ENCODE peak calls at places on chromosomes 4 and X, in seven cellular contexts. X is A549, E is K562, Z is IMR-90, N is HepG2, Q is SK-N-SH, S is H1. W is an unnamed sample.

GRCh38 chr4:7132249-7132648 is 60.1 kb upstream of the SORCS2 start:
- DNase-seq in X (no peak), E (no peak), Z (no peak), N (no peak), Q (no peak), S (no peak), W (no peak)

GRCh38 chr4:8103991-8104390 is 54.6 kb downstream of the ABLIM2 start:
- DNase-seq in X (no peak), E (no peak), Z (no peak), N (no peak), Q (no peak), S (no peak), W (no peak)

GRCh38 chrX:129980540-129981206 is 1.8 kb upstream of the BCORL1 start:
- DNase-seq in X (no peak), E (no peak), Z (no peak), N (peak), Q (peak), S (peak), W (no peak)

GRCh38 chr4:120704529-120704928 is 218.0 kb downstream of the PRDM5 start:
- DNase-seq in X (no peak), E (no peak), Z (no peak), N (no peak), Q (no peak), S (no peak), W (no peak)

GRCh38 chr4:25861951-25862410 is 807 bp downstream of the SEL1L3 start:
- DNase-seq in X (peak), E (no peak), Z (peak), N (no peak), Q (no peak), S (peak), W (no peak)

GRCh38 chrX:3699841-3700381 is 13.5 kb downstream of the PRKX start:
- DNase-seq in X (no peak), E (no peak), Z (no peak), N (no peak), Q (no peak), S (no peak), W (peak)

GRCh38 chr4:114132830-114133229 is 153.4 kb upstream of the ARSJ start:
- DNase-seq in X (peak), E (no peak), Z (no peak), N (no peak), Q (no peak), S (no peak), W (no peak)

GRCh38 chr4:184583738-184584502 is 65.3 kb downstream of the CASP3 start:
- DNase-seq in X (no peak), E (no peak), Z (no peak), N (no peak), Q (no peak), S (no peak), W (peak)

GRCh38 chr4:105979506-105979905 is 84.2 kb downstream of the NPNT start:
- DNase-seq in X (no peak), E (no peak), Z (no peak), N (no peak), Q (no peak), S (no peak), W (no peak)

GRCh38 chrX:2609431-2610238 is 81.5 kb upstream of the CD99 start:
- DNase-seq in X (peak), E (no peak), Z (peak), N (no peak), Q (no peak), S (no peak), W (no peak)

GRCh38 chr4:104263100-104263499 is 231.6 kb downstream of the CXXC4 start:
- DNase-seq in X (no peak), E (no peak), Z (no peak), N (no peak), Q (no peak), S (no peak), W (no peak)
- TF ChIP-seq RFX5 in X (no peak), E (no peak), Z (no peak), N (no peak), Q (no peak), S (no peak), W (no peak)

GRCh38 chrX:18425199-18426003 is at the start of gene CDKL5:
- DNase-seq in X (peak), E (peak), Z (peak), N (peak), Q (peak), S (peak), W (peak)

GRCh38 chrX:18422886-18423285 is 2.5 kb upstream of the CDKL5 start:
- DNase-seq in X (no peak), E (no peak), Z (peak), N (no peak), Q (no peak), S (no peak), W (no peak)

GRCh38 chrX:18424482-18425198 is 768 bp upstream of the CDKL5 start:
- DNase-seq in X (peak), E (no peak), Z (peak), N (no peak), Q (peak), S (no peak), W (no peak)

GRCh38 chrX:18426004-18426320 is 554 bp downstream of the CDKL5 start:
- DNase-seq in X (no peak), E (no peak), Z (no peak), N (no peak), Q (no peak), S (no peak), W (no peak)

GRCh38 chrX:18422325-18422724 is 3.1 kb upstream of the CDKL5 start:
- DNase-seq in X (peak), E (no peak), Z (peak), N (no peak), Q (no peak), S (no peak), W (no peak)
- TF ChIP-seq RFX5 in X (no peak), E (no peak), Z (no peak), N (no peak), Q (no peak), S (no peak), W (no peak)

DNA sequence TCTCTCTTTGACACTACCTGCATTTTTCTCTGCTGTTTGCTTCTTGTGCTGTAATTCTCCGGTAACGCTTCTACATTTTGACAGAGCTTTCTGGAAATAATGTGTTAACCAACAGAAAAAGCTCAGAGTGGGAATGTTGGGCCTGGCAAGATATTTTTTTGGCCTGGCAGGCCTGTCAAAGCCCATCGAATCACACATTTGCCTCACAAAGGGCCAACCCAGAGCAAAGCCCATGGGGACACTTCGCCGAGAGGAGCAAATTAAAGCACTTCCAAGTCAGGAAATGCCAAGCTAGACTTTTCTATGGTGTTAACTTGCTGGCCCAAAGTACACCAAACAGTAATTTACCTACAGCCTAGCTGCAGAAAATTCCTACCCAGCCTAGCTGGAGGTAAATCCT is 288.5 kb upstream of the LDB2 start:
- DNase-seq in X (no peak), E (no peak), Z (no peak), N (no peak), Q (no peak), S (no peak), W (no peak)
- TF ChIP-seq RFX5 in X (no peak), E (no peak), Z (no peak), N (no peak), Q (no peak), S (no peak), W (no peak)

GRCh38 chr4:147378780-147379179 is 102.1 kb upstream of the EDNRA start:
- DNase-seq in X (no peak), E (no peak), Z (no peak), N (no peak), Q (no peak), S (no peak), W (no peak)
- TF ChIP-seq RFX5 in X (no peak), E (no peak), Z (no peak), N (no peak), Q (no peak), S (no peak), W (no peak)

DNA sequence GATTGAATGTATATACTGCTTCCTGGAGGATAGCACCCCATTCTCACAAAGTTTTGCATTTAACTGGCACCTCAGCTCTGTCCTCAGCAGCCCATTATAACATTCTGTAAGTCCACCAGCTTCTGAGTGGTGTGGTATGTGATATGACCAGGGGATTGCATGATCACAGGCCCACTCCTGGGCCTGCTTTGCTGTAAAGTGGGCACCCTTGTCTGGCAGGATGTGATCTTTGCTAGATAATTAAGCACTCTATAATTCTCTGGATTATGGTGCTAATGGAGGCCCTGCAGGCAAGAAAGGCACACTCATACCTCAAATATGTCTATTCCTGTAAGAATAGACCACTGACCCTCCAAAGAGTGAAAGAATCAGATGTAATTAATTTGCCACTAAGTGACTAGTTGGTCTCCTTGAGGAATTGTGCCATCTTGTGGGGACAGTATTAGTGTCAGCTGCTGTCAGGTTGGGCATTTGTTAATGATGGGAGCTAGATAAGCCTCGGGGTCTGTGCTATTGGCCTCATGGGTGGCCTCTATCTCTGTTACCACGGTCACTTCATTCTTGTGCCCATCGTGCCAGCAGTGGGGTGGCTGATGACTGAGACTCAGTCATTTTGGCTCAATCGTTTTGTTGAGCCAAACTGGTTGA is 2.2 kb upstream of the CFI start:
- DNase-seq in X (peak), E (peak), Z (peak), N (peak), Q (peak), S (no peak), W (peak)
- TF ChIP-seq RFX5 in X (no peak), E (no peak), Z (no peak), N (no peak), Q (no peak), S (no peak), W (no peak)